ENCODE peak calls at places on chromosomes 16 and 17, in seven cellular contexts. T is non-pigmented ciliary epithelial cell, O is upper lobe of right lung, X is NB4, U is RPMI8226, S is RWPE1, G is H9. F is an unnamed sample.

GRCh38 chr17:17082878-17083277 is 40.6 kb downstream of the MPRIP start:
- DNase-seq in T (no peak), O (peak; percentile 6), X (no peak), U (no peak), S (no peak), G (no peak), F (no peak)

GRCh38 chr17:38600906-38601305 is 4.8 kb downstream of the SRCIN1 start:
- DNase-seq in T (no peak), O (no peak), X (no peak), U (no peak), S (no peak), G (peak; percentile 71), F (no peak)

GRCh38 chr16:19118938-19119431 is 5.2 kb downstream of the ITPRIPL2 start:
- DNase-seq in T (peak; percentile 82), O (no peak), X (peak; percentile 86), U (peak; percentile 42), S (peak; percentile 79), G (no peak), F (no peak)

GRCh38 chr16:87324411-87325275 is 7.5 kb upstream of the C16orf95 start:
- DNase-seq in T (no peak), O (no peak), X (peak; percentile 62), U (peak; percentile 22), S (peak; percentile 54), G (peak; percentile 69), F (peak; percentile 7)

GRCh38 chr17:38815576-38816193 is 9.4 kb downstream of the CWC25 start:
- DNase-seq in T (peak; percentile 54), O (no peak), X (peak; percentile 37), U (no peak), S (peak; percentile 45), G (no peak), F (no peak)

GRCh38 chr17:7988750-7989178 is 13.7 kb upstream of the GUCY2D start:
- DNase-seq in T (peak; percentile 47), O (no peak), X (peak; percentile 84), U (peak; percentile 84), S (peak; percentile 55), G (no peak), F (peak; percentile 78)

GRCh38 chr17:81593105-81593871 is 41.1 kb upstream of the FAAP100 start:
- DNase-seq in T (no peak), O (no peak), X (no peak), U (no peak), S (no peak), G (no peak), F (no peak)

GRCh38 chr16:89425523-89425922 is 64.8 kb downstream of the ANKRD11 start:
- DNase-seq in T (no peak), O (no peak), X (no peak), U (no peak), S (no peak), G (no peak), F (no peak)

GRCh38 chr16:10967981-10968380 is 23.6 kb downstream of the CLEC16A start:
- DNase-seq in T (no peak), O (no peak), X (no peak), U (no peak), S (no peak), G (no peak), F (no peak)

GRCh38 chr17:83062011-83062817 is 17.2 kb upstream of the METRNL start:
- DNase-seq in T (no peak), O (peak; percentile 59), X (no peak), U (no peak), S (no peak), G (peak; percentile 31), F (no peak)

GRCh38 chr17:64146418-64147109 is 16.6 kb upstream of the ERN1 start:
- DNase-seq in T (no peak), O (peak; percentile 82), X (peak; percentile 61), U (peak; percentile 58), S (peak; percentile 53), G (peak; percentile 63), F (peak; percentile 67)

GRCh38 chr17:34163681-34164080 is 91.4 kb upstream of the CCL2 start:
- DNase-seq in T (no peak), O (no peak), X (peak; percentile 52), U (peak; percentile 14), S (no peak), G (peak; percentile 75), F (peak; percentile 22)

GRCh38 chr17:17528696-17529652 is 32.8 kb upstream of the RASD1 start:
- DNase-seq in T (no peak), O (no peak), X (no peak), U (no peak), S (no peak), G (no peak), F (no peak)

GRCh38 chr17:81405382-81406005 is 10.2 kb downstream of the BAHCC1 start:
- DNase-seq in T (no peak), O (no peak), X (no peak), U (no peak), S (no peak), G (no peak), F (no peak)